ENCODE peak calls at places on chromosomes 13 and 19, in nine cellular contexts. One of them, this sample, is unnamed.

GRCh38 chr13:40668335-40668734 is 1.9 kb upstream of the FOXO1 start:
- DNase-seq in uterus: peak; percentile 51
- DNase-seq in RWPE1: peak; percentile 20
- DNase-seq in caudate nucleus: no peak
- DNase-seq in keratinocyte: no peak
- DNase-seq in mammary epithelial cell: no peak
- DNase-seq in adrenal gland: no peak
- DNase-seq in left lung: no peak
- DNase-seq in epithelial cell of prostate: no peak
- DNase-seq in this sample: no peak

GRCh38 chr19:52188822-52189744 is 769 bp upstream of the PPP2R1A start:
- DNase-seq in uterus: no peak
- DNase-seq in RWPE1: no peak
- DNase-seq in caudate nucleus: peak; percentile 36
- DNase-seq in keratinocyte: no peak
- DNase-seq in mammary epithelial cell: no peak
- DNase-seq in adrenal gland: no peak
- DNase-seq in left lung: no peak
- DNase-seq in epithelial cell of prostate: no peak
- DNase-seq in this sample: peak; percentile 70

GRCh38 chr19:38061294-38061693 is 154.3 kb downstream of the SIPA1L3 start:
- DNase-seq in uterus: no peak
- DNase-seq in RWPE1: peak; percentile 41
- DNase-seq in caudate nucleus: no peak
- DNase-seq in keratinocyte: no peak
- DNase-seq in mammary epithelial cell: peak; percentile 42
- DNase-seq in adrenal gland: no peak
- DNase-seq in left lung: no peak
- DNase-seq in epithelial cell of prostate: no peak
- DNase-seq in this sample: no peak

GRCh38 chr19:48866692-48867091 is 1.7 kb downstream of the PLEKHA4 start:
- DNase-seq in uterus: no peak
- DNase-seq in RWPE1: no peak
- DNase-seq in caudate nucleus: no peak
- DNase-seq in keratinocyte: no peak
- DNase-seq in mammary epithelial cell: no peak
- DNase-seq in adrenal gland: no peak
- DNase-seq in left lung: no peak
- DNase-seq in epithelial cell of prostate: no peak
- DNase-seq in this sample: no peak

GRCh38 chr19:6204212-6204611 is 68.7 kb downstream of the ACSBG2 start:
- DNase-seq in uterus: no peak
- DNase-seq in RWPE1: no peak
- DNase-seq in caudate nucleus: no peak
- DNase-seq in keratinocyte: no peak
- DNase-seq in mammary epithelial cell: no peak
- DNase-seq in adrenal gland: no peak
- DNase-seq in left lung: no peak
- DNase-seq in epithelial cell of prostate: no peak
- DNase-seq in this sample: no peak

GRCh38 chr19:32863841-32864240 is 5.7 kb downstream of the SLC7A9 start:
- DNase-seq in uterus: no peak
- DNase-seq in RWPE1: no peak
- DNase-seq in caudate nucleus: no peak
- DNase-seq in keratinocyte: no peak
- DNase-seq in mammary epithelial cell: no peak
- DNase-seq in adrenal gland: no peak
- DNase-seq in left lung: no peak
- DNase-seq in epithelial cell of prostate: no peak
- DNase-seq in this sample: no peak

GRCh38 chr19:823565-824121 is 1.9 kb upstream of the PLPPR3 start:
- DNase-seq in uterus: no peak
- DNase-seq in RWPE1: no peak
- DNase-seq in caudate nucleus: no peak
- DNase-seq in keratinocyte: no peak
- DNase-seq in mammary epithelial cell: no peak
- DNase-seq in adrenal gland: no peak
- DNase-seq in left lung: no peak
- DNase-seq in epithelial cell of prostate: no peak
- DNase-seq in this sample: no peak

GRCh38 chr19:49687150-49687549 is 2.2 kb upstream of the ADM5 start:
- DNase-seq in uterus: no peak
- DNase-seq in RWPE1: no peak
- DNase-seq in caudate nucleus: no peak
- DNase-seq in keratinocyte: no peak
- DNase-seq in mammary epithelial cell: no peak
- DNase-seq in adrenal gland: no peak
- DNase-seq in left lung: no peak
- DNase-seq in epithelial cell of prostate: no peak
- DNase-seq in this sample: no peak

GRCh38 chr13:46116653-46117502 is 12.0 kb upstream of the CPB2 start:
- DNase-seq in uterus: no peak
- DNase-seq in RWPE1: no peak
- DNase-seq in caudate nucleus: no peak
- DNase-seq in keratinocyte: no peak
- DNase-seq in mammary epithelial cell: no peak
- DNase-seq in adrenal gland: no peak
- DNase-seq in left lung: no peak
- DNase-seq in epithelial cell of prostate: no peak
- DNase-seq in this sample: no peak

GRCh38 chr19:5631511-5632240 is 8.8 kb downstream of the SAFB start:
- DNase-seq in uterus: peak; percentile 32
- DNase-seq in RWPE1: no peak
- DNase-seq in caudate nucleus: no peak
- DNase-seq in keratinocyte: no peak
- DNase-seq in mammary epithelial cell: no peak
- DNase-seq in adrenal gland: no peak
- DNase-seq in left lung: no peak
- DNase-seq in epithelial cell of prostate: no peak
- DNase-seq in this sample: no peak

GRCh38 chr13:92767468-92767867 is 459.1 kb upstream of the GPC6 start:
- DNase-seq in uterus: no peak
- DNase-seq in RWPE1: no peak
- DNase-seq in caudate nucleus: no peak
- DNase-seq in keratinocyte: no peak
- DNase-seq in mammary epithelial cell: no peak
- DNase-seq in adrenal gland: no peak
- DNase-seq in left lung: no peak
- DNase-seq in epithelial cell of prostate: no peak
- DNase-seq in this sample: no peak

GRCh38 chr13:95229855-95230254 is 71.4 kb downstream of the ABCC4 start:
- DNase-seq in uterus: no peak
- DNase-seq in RWPE1: no peak
- DNase-seq in caudate nucleus: no peak
- DNase-seq in keratinocyte: no peak
- DNase-seq in mammary epithelial cell: no peak
- DNase-seq in adrenal gland: no peak
- DNase-seq in left lung: no peak
- DNase-seq in epithelial cell of prostate: no peak
- DNase-seq in this sample: no peak

GRCh38 chr19:30690935-30691505 is 318.8 kb downstream of the ZNF536 start:
- DNase-seq in uterus: no peak
- DNase-seq in RWPE1: no peak
- DNase-seq in caudate nucleus: no peak
- DNase-seq in keratinocyte: no peak
- DNase-seq in mammary epithelial cell: no peak
- DNase-seq in adrenal gland: no peak
- DNase-seq in left lung: no peak
- DNase-seq in epithelial cell of prostate: no peak
- DNase-seq in this sample: no peak

GRCh38 chr13:114090476-114090875 is 41.9 kb downstream of the RASA3 start:
- DNase-seq in uterus: no peak
- DNase-seq in RWPE1: no peak
- DNase-seq in caudate nucleus: no peak
- DNase-seq in keratinocyte: no peak
- DNase-seq in mammary epithelial cell: no peak
- DNase-seq in adrenal gland: no peak
- DNase-seq in left lung: peak; percentile 27
- DNase-seq in epithelial cell of prostate: no peak
- DNase-seq in this sample: no peak

GRCh38 chr19:3979289-3979673 is 6.0 kb downstream of the EEF2 start:
- DNase-seq in uterus: no peak
- DNase-seq in RWPE1: no peak
- DNase-seq in caudate nucleus: no peak
- DNase-seq in keratinocyte: peak; percentile 48
- DNase-seq in mammary epithelial cell: no peak
- DNase-seq in adrenal gland: no peak
- DNase-seq in left lung: no peak
- DNase-seq in epithelial cell of prostate: no peak
- DNase-seq in this sample: no peak

GRCh38 chr13:108561152-108561551 is 68.3 kb upstream of the MYO16 start:
- DNase-seq in uterus: no peak
- DNase-seq in RWPE1: no peak
- DNase-seq in caudate nucleus: no peak
- DNase-seq in keratinocyte: no peak
- DNase-seq in mammary epithelial cell: no peak
- DNase-seq in adrenal gland: no peak
- DNase-seq in left lung: no peak
- DNase-seq in epithelial cell of prostate: no peak
- DNase-seq in this sample: no peak

GRCh38 chr13:73521291-73521626 is 462.5 kb downstream of the KLF5 start:
- DNase-seq in uterus: no peak
- DNase-seq in RWPE1: no peak
- DNase-seq in caudate nucleus: no peak
- DNase-seq in keratinocyte: no peak
- DNase-seq in mammary epithelial cell: no peak
- DNase-seq in adrenal gland: no peak
- DNase-seq in left lung: no peak
- DNase-seq in epithelial cell of prostate: no peak
- DNase-seq in this sample: no peak

GRCh38 chr19:57056972-57057371 is 62.8 kb upstream of the USP29 start:
- DNase-seq in uterus: peak; percentile 75
- DNase-seq in RWPE1: no peak
- DNase-seq in caudate nucleus: no peak
- DNase-seq in keratinocyte: no peak
- DNase-seq in mammary epithelial cell: no peak
- DNase-seq in adrenal gland: peak; percentile 83
- DNase-seq in left lung: no peak
- DNase-seq in epithelial cell of prostate: no peak
- DNase-seq in this sample: no peak

DNA sequence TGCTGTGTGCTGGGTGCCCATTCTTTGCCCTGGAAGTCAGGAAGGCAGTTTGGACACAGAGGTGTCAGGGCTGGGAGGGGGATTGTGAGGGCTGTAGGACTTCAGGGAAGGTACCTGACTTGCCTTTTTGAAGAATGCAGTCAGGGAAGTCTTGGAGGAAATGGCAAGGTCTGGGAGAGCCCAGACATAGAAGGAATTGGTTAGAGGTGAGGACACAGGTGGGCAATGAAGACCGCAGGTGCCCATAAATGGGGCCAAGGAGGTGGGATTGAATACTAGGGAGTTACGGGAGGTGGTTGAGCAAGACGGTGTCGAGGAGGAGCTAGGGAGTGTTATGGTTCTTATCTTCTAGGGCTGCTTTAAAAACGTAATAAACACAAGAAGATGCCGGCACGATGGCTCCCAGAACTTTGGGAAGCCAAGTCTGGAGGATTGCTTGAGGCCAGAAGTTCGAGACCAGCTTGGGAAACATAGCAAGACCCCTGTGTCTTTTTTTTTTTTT is 1.4 kb upstream of the DDA1 start:
- DNase-seq in uterus: no peak
- DNase-seq in RWPE1: no peak
- DNase-seq in caudate nucleus: no peak
- DNase-seq in keratinocyte: no peak
- DNase-seq in mammary epithelial cell: no peak
- DNase-seq in adrenal gland: no peak
- DNase-seq in left lung: no peak
- DNase-seq in epithelial cell of prostate: no peak
- DNase-seq in this sample: no peak
- H3K27ac ChIP-seq in uterus: no peak overlapping the region
- H3K27ac ChIP-seq in RWPE1: peak overlapping the region; percentile 98
- H3K27ac ChIP-seq in caudate nucleus: no peak overlapping the region
- H3K27ac ChIP-seq in keratinocyte: no peak overlapping the region
- H3K27ac ChIP-seq in mammary epithelial cell: no peak overlapping the region
- H3K27ac ChIP-seq in adrenal gland: no peak overlapping the region
- H3K27ac ChIP-seq in left lung: no peak overlapping the region
- H3K27ac ChIP-seq in epithelial cell of prostate: no peak overlapping the region
- H3K27ac ChIP-seq in this sample: no peak overlapping the region

GRCh38 chr19:53951436-53951835 is 11.3 kb upstream of the CACNG8 start:
- DNase-seq in uterus: no peak
- DNase-seq in RWPE1: no peak
- DNase-seq in caudate nucleus: no peak
- DNase-seq in keratinocyte: no peak
- DNase-seq in mammary epithelial cell: no peak
- DNase-seq in adrenal gland: no peak
- DNase-seq in left lung: no peak
- DNase-seq in epithelial cell of prostate: no peak
- DNase-seq in this sample: no peak
- H3K27ac ChIP-seq in uterus: no peak overlapping the region
- H3K27ac ChIP-seq in RWPE1: no peak overlapping the region
- H3K27ac ChIP-seq in caudate nucleus: no peak overlapping the region
- H3K27ac ChIP-seq in keratinocyte: no peak overlapping the region
- H3K27ac ChIP-seq in mammary epithelial cell: no peak overlapping the region
- H3K27ac ChIP-seq in adrenal gland: no peak overlapping the region
- H3K27ac ChIP-seq in left lung: no peak overlapping the region
- H3K27ac ChIP-seq in epithelial cell of prostate: no peak overlapping the region
- H3K27ac ChIP-seq in this sample: no peak overlapping the region

DNA sequence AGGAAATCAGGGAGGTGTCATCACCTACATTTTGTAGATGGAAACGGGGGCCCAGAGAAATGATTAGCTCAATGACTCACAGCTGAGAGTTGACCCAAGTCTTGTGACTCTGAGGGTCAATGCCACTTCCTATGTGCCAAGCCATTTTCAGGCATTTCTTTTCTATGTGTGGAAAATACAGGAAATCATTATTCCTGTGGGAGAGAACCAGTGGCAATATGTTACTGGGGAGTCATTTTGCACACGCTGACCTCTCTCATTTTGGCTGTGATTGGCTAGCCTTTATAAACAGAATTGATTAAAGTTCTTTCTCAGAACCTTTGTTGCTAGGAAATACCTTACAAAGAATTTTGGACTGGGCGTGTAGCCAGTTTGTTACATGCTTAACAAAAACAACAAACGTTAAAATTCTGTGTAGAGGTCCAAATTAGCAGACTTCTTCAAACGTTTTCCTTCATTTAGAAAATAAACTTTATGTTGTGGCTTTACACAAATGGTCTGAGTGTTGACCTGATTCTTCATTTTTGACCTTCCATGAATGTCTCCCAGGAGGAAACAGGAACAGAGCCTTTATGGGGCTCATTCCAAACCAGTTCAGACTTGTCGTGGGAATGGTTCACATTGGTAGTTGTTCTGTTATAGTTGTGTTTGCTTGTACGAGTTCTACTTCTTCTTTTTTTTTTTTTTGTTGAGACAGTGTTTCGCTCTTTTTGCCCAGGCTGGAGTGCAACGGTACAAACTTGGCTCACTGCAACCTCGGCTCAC is 11.4 kb downstream of the PCCA start:
- DNase-seq in uterus: no peak
- DNase-seq in RWPE1: peak; percentile 67
- DNase-seq in caudate nucleus: no peak
- DNase-seq in keratinocyte: no peak
- DNase-seq in mammary epithelial cell: peak; percentile 80
- DNase-seq in adrenal gland: peak; percentile 79
- DNase-seq in left lung: no peak
- DNase-seq in epithelial cell of prostate: peak; percentile 51
- DNase-seq in this sample: peak; percentile 32
- H3K27ac ChIP-seq in uterus: peak overlapping the region; percentile 14
- H3K27ac ChIP-seq in RWPE1: peak overlapping the region; percentile 87
- H3K27ac ChIP-seq in caudate nucleus: peak overlapping the region; percentile 69
- H3K27ac ChIP-seq in keratinocyte: peak overlapping the region; percentile 79
- H3K27ac ChIP-seq in mammary epithelial cell: peak overlapping the region; percentile 68
- H3K27ac ChIP-seq in adrenal gland: peak overlapping the region; percentile 74
- H3K27ac ChIP-seq in left lung: no peak overlapping the region
- H3K27ac ChIP-seq in epithelial cell of prostate: peak overlapping the region; percentile 81
- H3K27ac ChIP-seq in this sample: no peak overlapping the region

GRCh38 chr19:13717194-13717643 is 47.1 kb upstream of the MRI1 start:
- DNase-seq in uterus: no peak
- DNase-seq in RWPE1: no peak
- DNase-seq in caudate nucleus: no peak
- DNase-seq in keratinocyte: no peak
- DNase-seq in mammary epithelial cell: no peak
- DNase-seq in adrenal gland: no peak
- DNase-seq in left lung: no peak
- DNase-seq in epithelial cell of prostate: no peak
- DNase-seq in this sample: no peak
- H3K27ac ChIP-seq in uterus: no peak overlapping the region
- H3K27ac ChIP-seq in RWPE1: no peak overlapping the region
- H3K27ac ChIP-seq in caudate nucleus: no peak overlapping the region
- H3K27ac ChIP-seq in keratinocyte: no peak overlapping the region
- H3K27ac ChIP-seq in mammary epithelial cell: no peak overlapping the region
- H3K27ac ChIP-seq in adrenal gland: no peak overlapping the region
- H3K27ac ChIP-seq in left lung: no peak overlapping the region
- H3K27ac ChIP-seq in epithelial cell of prostate: no peak overlapping the region
- H3K27ac ChIP-seq in this sample: no peak overlapping the region